ENCODE peak calls at places on chromosomes 6 and 20, in four cellular contexts. K is MM.1S; Z is naive thymus-derived CD4-positive, alpha-beta T cell; S is GM23338. J is an unnamed sample. For H3K4me1 and H3K36me3, the result is how much of the 10 kb centered on the place peaks cover.

GRCh38 chr6:95321106-95321505 is 256.2 kb upstream of the MANEA start:
- DNase-seq in S (no peak), K (no peak), Z (no peak), J (no peak)

GRCh38 chr6:35016417-35017221 is 124.5 kb downstream of the TCP11 start:
- DNase-seq in S (no peak), K (no peak), Z (no peak), J (no peak)

GRCh38 chr6:6131492-6132109 is 124.9 kb upstream of the NRN1 start:
- DNase-seq in S (peak), Z (no peak), K (peak), J (peak)

GRCh38 chr6:14366315-14366714 is 248.7 kb downstream of the CD83 start:
- DNase-seq in S (no peak), Z (no peak), K (no peak), J (no peak)

GRCh38 chr6:56843476-56844349 is 111.2 kb upstream of the BEND6 start:
- DNase-seq in S (peak), Z (peak), K (peak), J (no peak)

GRCh38 chr6:14035448-14035847 is 82.1 kb upstream of the CD83 start:
- DNase-seq in S (peak), Z (no peak), K (no peak), J (no peak)

GRCh38 chr6:160900031-160900430 is 91.5 kb upstream of the MAP3K4 start:
- DNase-seq in S (peak), K (no peak), Z (no peak), J (no peak)

GRCh38 chr6:121838842-121839241 is 403.4 kb downstream of the GJA1 start:
- DNase-seq in Z (peak), K (peak), S (no peak), J (no peak)

GRCh38 chr20:45419188-45420091 is 3.5 kb downstream of the PIGT start:
- DNase-seq in Z (no peak), S (no peak), K (no peak), J (no peak)

GRCh38 chr6:22079788-22080187 is 217.0 kb downstream of the PRL start:
- DNase-seq in K (no peak), Z (no peak), S (no peak), J (no peak)

GRCh38 chr6:7200598-7201443 is 93.1 kb downstream of the RREB1 start:
- DNase-seq in K (peak), Z (no peak), S (no peak), J (no peak)

GRCh38 chr6:170057961-170058877 is 232.7 kb downstream of the DLL1 start:
- DNase-seq in S (no peak), K (no peak), Z (no peak), J (no peak)

GRCh38 chr20:35721219-35721618 is 20.8 kb downstream of the RBM39 start:
- DNase-seq in K (no peak), Z (no peak), S (no peak), J (no peak)

GRCh38 chr20:10978019-10978702 is 304.4 kb upstream of the JAG1 start:
- DNase-seq in S (no peak), Z (no peak), K (no peak), J (no peak)

GRCh38 chr6:47238456-47238995 is 71.2 kb downstream of the TNFRSF21 start:
- DNase-seq in K (no peak), S (no peak), Z (no peak), J (no peak)

GRCh38 chr6:158358450-158359077 is 46.3 kb downstream of the TULP4 start:
- DNase-seq in S (no peak), Z (no peak), K (no peak), J (no peak)

GRCh38 chr6:135261872-135262725 is 81.0 kb downstream of the MYB start:
- DNase-seq in S (peak), K (no peak), Z (no peak), J (no peak)

GRCh38 chr6:117491916-117492315 is 9.4 kb downstream of the DCBLD1 start:
- DNase-seq in Z (no peak), S (no peak), K (no peak), J (no peak)

GRCh38 chr6:24105146-24105545 is 20.9 kb upstream of the NRSN1 start:
- DNase-seq in S (no peak), K (no peak), Z (no peak), J (no peak)

GRCh38 chr6:121223212-121223611 is 111.1 kb downstream of the TBC1D32 start:
- DNase-seq in Z (no peak), S (no peak), K (no peak), J (no peak)

GRCh38 chr6:7604003-7604402 is 14.0 kb downstream of the SNRNP48 start:
- DNase-seq in Z (no peak), S (no peak), K (no peak), J (no peak)

GRCh38 chr6:151733680-151734320 is 73.7 kb upstream of the ESR1 start:
- DNase-seq in S (no peak), K (no peak), Z (no peak), J (no peak)

GRCh38 chr6:33740794-33741193 is 5.9 kb downstream of the IP6K3 start:
- DNase-seq in K (no peak), S (no peak), Z (no peak), J (no peak)

GRCh38 chr6:72728706-72729343 is 107.0 kb downstream of the KCNQ5 start:
- DNase-seq in K (no peak), S (no peak), Z (no peak), J (no peak)

GRCh38 chr6:107108201-107108890 is 7.0 kb downstream of the BEND3 start:
- DNase-seq in S (no peak), Z (no peak), K (no peak), J (no peak)

GRCh38 chr6:148747145-148747492 is 289 bp downstream of the UST start:
- DNase-seq in S (peak), Z (no peak), K (no peak), J (no peak)

GRCh38 chr6:40582892-40583291 is 4.3 kb downstream of the LRFN2 start:
- DNase-seq in K (no peak), Z (no peak), S (peak), J (no peak)

GRCh38 chr20:37737806-37738442 is 44.1 kb downstream of the CTNNBL1 start:
- DNase-seq in S (no peak), Z (no peak), K (no peak), J (no peak)

GRCh38 chr6:81985191-81985590 is 232.7 kb upstream of the TENT5A start:
- DNase-seq in K (no peak), Z (no peak), S (no peak), J (no peak)

GRCh38 chr6:15153191-15153590 is 92.7 kb upstream of the JARID2 start:
- DNase-seq in S (no peak), K (no peak), Z (no peak), J (no peak)

GRCh38 chr6:15073883-15074465 is 171.9 kb upstream of the JARID2 start:
- DNase-seq in S (no peak), Z (no peak), K (no peak), J (no peak)

GRCh38 chr20:38893485-38894090 is 32.6 kb upstream of the FAM83D start:
- DNase-seq in Z (peak), S (peak), K (peak), J (peak)

GRCh38 chr20:62135573-62136266 is 7.5 kb downstream of the PSMA7 start:
- DNase-seq in K (no peak), S (no peak), Z (no peak), J (no peak)
- H3K27ac ChIP-seq in K (no peak), S (no peak), Z (peak), J (no peak)

GRCh38 chr20:19977373-19977770 is 39.8 kb upstream of the NAA20 start:
- DNase-seq in S (no peak), Z (no peak), K (no peak), J (no peak)
- H3K4me1 ChIP-seq in S (under half), Z (under half), K (under half), J (under half)

GRCh38 chr6:166977626-166978550 is 21.3 kb upstream of the CEP43 start:
- DNase-seq in K (no peak), Z (no peak), S (no peak), J (no peak)
- H3K36me3 ChIP-seq in K (under half), Z (under half), S (under half), J (under half)

GRCh38 chr20:43915209-43916072 is 789 bp downstream of the TOX2 start:
- DNase-seq in Z (peak), S (peak), K (no peak), J (peak)
- H3K27ac ChIP-seq in Z (no peak), S (no peak), K (no peak), J (no peak)

J was measured in CD4-positive, CD25-positive, alpha-beta regulatory T cell.